ENCODE peak calls at places on chromosomes 11 and 22, in seven cellular contexts. Q is activated CD4-positive, alpha-beta T cell treated with anti-CD3 and anti-CD28 coated beads, Interleukin-2, amount 50 U/mL, for 1 hour; U is stimulated activated CD4-positive, alpha-beta T cell treated with anti-CD3 and anti-CD28 coated beads, TNF-alpha, amount 100 ng/mL, for 1 hour; M is effector memory CD4-positive, alpha-beta T cell; O is GM10248; A is astrocyte of the hippocampus; E is GDM1. W is an unnamed sample.

GRCh38 chr22:19349778-19350475 is 58.4 kb upstream of the CLTCL1 start:
- DNase-seq in Q (no peak), U (no peak), M (no peak), O (no peak), A (no peak), E (no peak), W (no peak)

GRCh38 chr11:4665424-4665823 is 21.6 kb downstream of the OR51E1 start:
- DNase-seq in Q (no peak), U (no peak), M (no peak), O (no peak), A (no peak), E (no peak), W (no peak)

GRCh38 chr22:43478621-43479285 is 66.9 kb downstream of the MPPED1 start:
- DNase-seq in Q (no peak), U (no peak), M (no peak), O (no peak), A (no peak), E (no peak), W (no peak)

GRCh38 chr11:125082040-125082439 is 18.9 kb downstream of the SLC37A2 start:
- DNase-seq in Q (no peak), U (no peak), M (no peak), O (peak; percentile 10), A (no peak), E (no peak), W (peak; percentile 62)

GRCh38 chr22:24088796-24089195 is 77.7 kb downstream of the CABIN1 start:
- DNase-seq in Q (no peak), U (no peak), M (no peak), O (no peak), A (peak; percentile 46), E (no peak), W (no peak)

GRCh38 chr11:20368441-20368840 is 4.9 kb downstream of the HTATIP2 start:
- DNase-seq in Q (no peak), U (no peak), M (no peak), O (no peak), A (peak; percentile 53), E (no peak), W (no peak)

GRCh38 chr11:43360361-43361032 is 1.8 kb downstream of the TTC17 start:
- DNase-seq in Q (no peak), U (no peak), M (no peak), O (no peak), A (no peak), E (no peak), W (no peak)

GRCh38 chr11:17208257-17208999 is 642 bp upstream of the PIK3C2A start:
- DNase-seq in Q (peak; percentile 22), U (no peak), M (peak; percentile 20), O (peak; percentile 68), A (peak; percentile 77), E (peak; percentile 26), W (peak; percentile 84)

GRCh38 chr22:37898441-37899181 is 7.5 kb upstream of the MICALL1 start:
- DNase-seq in Q (no peak), U (no peak), M (no peak), O (no peak), A (peak; percentile 89), E (no peak), W (no peak)

GRCh38 chr11:130023204-130023603 is 20.6 kb upstream of the PRDM10 start:
- DNase-seq in Q (no peak), U (no peak), M (no peak), O (peak; percentile 43), A (peak; percentile 63), E (no peak), W (peak; percentile 48)

GRCh38 chr22:41931701-41932269 is 5.2 kb upstream of the TNFRSF13C start:
- DNase-seq in Q (no peak), U (no peak), M (no peak), O (no peak), A (no peak), E (no peak), W (no peak)

GRCh38 chr11:125627236-125627910 is 2.4 kb downstream of the CHEK1 start:
- DNase-seq in Q (no peak), U (no peak), M (no peak), O (no peak), A (peak; percentile 31), E (no peak), W (no peak)

GRCh38 chr11:87185228-87185627 is 147.5 kb downstream of the TMEM135 start:
- DNase-seq in Q (no peak), U (no peak), M (no peak), O (no peak), A (no peak), E (no peak), W (no peak)

W was measured in osteocyte.